ENCODE peak calls at places on chromosome 7, in seven cellular contexts. One of them, this sample, is unnamed.

GRCh38 chr7:91266931-91267557 is 2.8 kb downstream of the FZD1 start:
- DNase-seq in spleen: no peak
- DNase-seq in mucosa of descending colon: no peak
- DNase-seq in cardiac muscle cell: peak
- DNase-seq in astrocyte of the spinal cord: no peak
- DNase-seq in A549: no peak
- DNase-seq in OCI-LY7: no peak
- DNase-seq in this sample: no peak

GRCh38 chr7:151168022-151168786 is 710 bp upstream of the GBX1 start:
- DNase-seq in spleen: no peak
- DNase-seq in mucosa of descending colon: no peak
- DNase-seq in cardiac muscle cell: no peak
- DNase-seq in astrocyte of the spinal cord: no peak
- DNase-seq in A549: peak
- DNase-seq in OCI-LY7: peak
- DNase-seq in this sample: peak

GRCh38 chr7:159154243-159154642 is 9.6 kb upstream of the VIPR2 start:
- DNase-seq in spleen: peak
- DNase-seq in mucosa of descending colon: no peak
- DNase-seq in cardiac muscle cell: no peak
- DNase-seq in astrocyte of the spinal cord: no peak
- DNase-seq in A549: no peak
- DNase-seq in OCI-LY7: no peak
- DNase-seq in this sample: no peak

GRCh38 chr7:79298145-79298760 is 155.2 kb downstream of the MAGI2 start:
- DNase-seq in spleen: no peak
- DNase-seq in mucosa of descending colon: no peak
- DNase-seq in cardiac muscle cell: peak
- DNase-seq in astrocyte of the spinal cord: peak
- DNase-seq in A549: peak
- DNase-seq in OCI-LY7: peak
- DNase-seq in this sample: peak

GRCh38 chr7:2211259-2211575 is 21.5 kb downstream of the MAD1L1 start:
- DNase-seq in spleen: peak
- DNase-seq in mucosa of descending colon: peak
- DNase-seq in cardiac muscle cell: no peak
- DNase-seq in astrocyte of the spinal cord: no peak
- DNase-seq in A549: no peak
- DNase-seq in OCI-LY7: no peak
- DNase-seq in this sample: no peak

GRCh38 chr7:100865971-100866720 is 1.0 kb upstream of the TRIP6 start:
- DNase-seq in spleen: peak
- DNase-seq in mucosa of descending colon: peak
- DNase-seq in cardiac muscle cell: no peak
- DNase-seq in astrocyte of the spinal cord: peak
- DNase-seq in A549: no peak
- DNase-seq in OCI-LY7: no peak
- DNase-seq in this sample: peak

GRCh38 chr7:42186181-42186580 is 50.8 kb downstream of the GLI3 start:
- DNase-seq in spleen: no peak
- DNase-seq in mucosa of descending colon: no peak
- DNase-seq in cardiac muscle cell: no peak
- DNase-seq in astrocyte of the spinal cord: no peak
- DNase-seq in A549: peak
- DNase-seq in OCI-LY7: peak
- DNase-seq in this sample: peak

GRCh38 chr7:25726682-25727357 is 425.2 kb upstream of the NFE2L3 start:
- DNase-seq in spleen: no peak
- DNase-seq in mucosa of descending colon: no peak
- DNase-seq in cardiac muscle cell: no peak
- DNase-seq in astrocyte of the spinal cord: no peak
- DNase-seq in A549: no peak
- DNase-seq in OCI-LY7: no peak
- DNase-seq in this sample: no peak

GRCh38 chr7:131527462-131527861 is 29.0 kb downstream of the PODXL start:
- DNase-seq in spleen: peak
- DNase-seq in mucosa of descending colon: no peak
- DNase-seq in cardiac muscle cell: no peak
- DNase-seq in astrocyte of the spinal cord: no peak
- DNase-seq in A549: no peak
- DNase-seq in OCI-LY7: no peak
- DNase-seq in this sample: no peak

GRCh38 chr7:116342125-116342524 is 131.8 kb downstream of the TES start:
- DNase-seq in spleen: no peak
- DNase-seq in mucosa of descending colon: no peak
- DNase-seq in cardiac muscle cell: peak
- DNase-seq in astrocyte of the spinal cord: no peak
- DNase-seq in A549: no peak
- DNase-seq in OCI-LY7: no peak
- DNase-seq in this sample: no peak

DNA sequence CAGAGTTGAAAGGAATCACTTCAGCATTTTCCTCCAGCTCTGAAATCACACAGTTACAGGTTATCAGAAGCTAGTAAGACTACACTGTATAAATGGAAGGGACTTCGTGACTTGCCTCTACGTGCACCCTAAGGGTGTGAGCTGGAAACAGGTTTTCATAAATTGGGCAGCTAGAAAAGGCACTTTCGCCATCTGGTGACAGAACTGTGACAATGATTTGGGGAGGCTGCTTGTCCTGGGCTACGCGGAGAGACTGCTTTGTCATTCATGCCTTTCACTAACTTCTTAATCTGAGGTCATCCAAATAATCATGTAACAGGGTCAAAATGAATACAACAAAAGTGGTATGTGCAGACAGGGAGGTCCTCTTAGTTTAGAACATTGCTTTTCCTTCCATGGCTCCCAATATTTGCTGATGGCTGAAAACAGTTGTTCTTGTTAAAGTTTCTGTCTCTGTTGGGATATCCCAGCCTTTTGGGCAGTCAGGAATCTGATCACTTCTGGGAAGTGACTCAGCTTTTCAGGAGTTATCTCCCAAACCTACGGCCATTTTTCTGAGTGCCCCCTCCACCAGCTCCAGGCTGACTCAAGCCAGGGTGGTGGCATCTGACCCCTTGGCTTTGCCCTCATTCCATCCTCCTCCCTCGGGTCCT is 17.8 kb downstream of the VWC2 start:
- DNase-seq in spleen: no peak
- DNase-seq in mucosa of descending colon: no peak
- DNase-seq in cardiac muscle cell: no peak
- DNase-seq in astrocyte of the spinal cord: no peak
- DNase-seq in A549: peak
- DNase-seq in OCI-LY7: peak
- DNase-seq in this sample: peak
- TF ChIP-seq CTCF in spleen: no peak
- TF ChIP-seq CTCF in mucosa of descending colon: no peak
- TF ChIP-seq CTCF in cardiac muscle cell: no peak
- TF ChIP-seq CTCF in astrocyte of the spinal cord: no peak
- TF ChIP-seq CTCF in A549: peak
- TF ChIP-seq CTCF in OCI-LY7: peak
- TF ChIP-seq CTCF in this sample: peak

GRCh38 chr7:98802088-98802780 is 67.6 kb downstream of the TMEM130 start:
- DNase-seq in spleen: no peak
- DNase-seq in mucosa of descending colon: no peak
- DNase-seq in cardiac muscle cell: peak
- DNase-seq in astrocyte of the spinal cord: peak
- DNase-seq in A549: peak
- DNase-seq in OCI-LY7: peak
- DNase-seq in this sample: peak
- TF ChIP-seq CTCF in spleen: no peak
- TF ChIP-seq CTCF in mucosa of descending colon: no peak
- TF ChIP-seq CTCF in cardiac muscle cell: no peak
- TF ChIP-seq CTCF in astrocyte of the spinal cord: no peak
- TF ChIP-seq CTCF in A549: no peak
- TF ChIP-seq CTCF in OCI-LY7: no peak
- TF ChIP-seq CTCF in this sample: no peak

GRCh38 chr7:156539999-156540398 is 100.6 kb upstream of the RNF32 start:
- DNase-seq in spleen: no peak
- DNase-seq in mucosa of descending colon: no peak
- DNase-seq in cardiac muscle cell: no peak
- DNase-seq in astrocyte of the spinal cord: no peak
- DNase-seq in A549: no peak
- DNase-seq in OCI-LY7: no peak
- DNase-seq in this sample: no peak
- TF ChIP-seq CTCF in spleen: no peak
- TF ChIP-seq CTCF in mucosa of descending colon: no peak
- TF ChIP-seq CTCF in cardiac muscle cell: no peak
- TF ChIP-seq CTCF in astrocyte of the spinal cord: no peak
- TF ChIP-seq CTCF in A549: no peak
- TF ChIP-seq CTCF in OCI-LY7: no peak
- TF ChIP-seq CTCF in this sample: no peak

GRCh38 chr7:123716877-123717276 is 31.9 kb downstream of the WASL start:
- DNase-seq in spleen: no peak
- DNase-seq in mucosa of descending colon: no peak
- DNase-seq in cardiac muscle cell: no peak
- DNase-seq in astrocyte of the spinal cord: no peak
- DNase-seq in A549: no peak
- DNase-seq in OCI-LY7: no peak
- DNase-seq in this sample: no peak
- TF ChIP-seq CTCF in spleen: no peak
- TF ChIP-seq CTCF in mucosa of descending colon: no peak
- TF ChIP-seq CTCF in cardiac muscle cell: no peak
- TF ChIP-seq CTCF in astrocyte of the spinal cord: no peak
- TF ChIP-seq CTCF in A549: no peak
- TF ChIP-seq CTCF in OCI-LY7: peak
- TF ChIP-seq CTCF in this sample: no peak

GRCh38 chr7:4711634-4712033 is 29.5 kb downstream of the FOXK1 start:
- DNase-seq in spleen: no peak
- DNase-seq in mucosa of descending colon: no peak
- DNase-seq in cardiac muscle cell: no peak
- DNase-seq in astrocyte of the spinal cord: no peak
- DNase-seq in A549: no peak
- DNase-seq in OCI-LY7: no peak
- DNase-seq in this sample: no peak

GRCh38 chr7:4707980-4708411 is 25.9 kb downstream of the FOXK1 start:
- DNase-seq in spleen: no peak
- DNase-seq in mucosa of descending colon: no peak
- DNase-seq in cardiac muscle cell: no peak
- DNase-seq in astrocyte of the spinal cord: no peak
- DNase-seq in A549: no peak
- DNase-seq in OCI-LY7: no peak
- DNase-seq in this sample: no peak

GRCh38 chr7:4711093-4711492 is 29.0 kb downstream of the FOXK1 start:
- DNase-seq in spleen: no peak
- DNase-seq in mucosa of descending colon: no peak
- DNase-seq in cardiac muscle cell: no peak
- DNase-seq in astrocyte of the spinal cord: no peak
- DNase-seq in A549: no peak
- DNase-seq in OCI-LY7: no peak
- DNase-seq in this sample: no peak

GRCh38 chr7:4707134-4707651 is 25.1 kb downstream of the FOXK1 start:
- DNase-seq in spleen: no peak
- DNase-seq in mucosa of descending colon: no peak
- DNase-seq in cardiac muscle cell: no peak
- DNase-seq in astrocyte of the spinal cord: peak
- DNase-seq in A549: no peak
- DNase-seq in OCI-LY7: no peak
- DNase-seq in this sample: no peak

DNA sequence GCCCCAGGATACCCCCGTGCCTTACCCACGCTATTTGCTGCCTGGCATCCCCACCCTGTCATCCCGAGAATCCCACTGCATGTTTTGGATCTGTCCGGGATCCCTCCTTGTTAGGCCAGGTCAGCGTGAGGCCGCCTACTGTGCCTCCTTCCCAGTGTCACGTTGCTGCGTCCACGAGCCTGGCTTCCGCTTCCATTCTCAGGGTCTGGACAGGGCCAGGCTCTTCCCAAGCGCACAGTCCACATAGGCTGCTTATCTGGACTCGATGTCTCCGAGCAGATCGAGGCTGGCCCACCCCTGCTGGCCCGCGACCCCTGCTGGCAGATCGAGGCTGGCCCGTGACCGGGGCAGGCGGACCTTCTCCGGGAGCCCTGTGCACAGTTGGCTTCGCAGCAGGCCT is 27.1 kb downstream of the FOXK1 start:
- DNase-seq in spleen: no peak
- DNase-seq in mucosa of descending colon: no peak
- DNase-seq in cardiac muscle cell: no peak
- DNase-seq in astrocyte of the spinal cord: no peak
- DNase-seq in A549: no peak
- DNase-seq in OCI-LY7: no peak
- DNase-seq in this sample: no peak
- TF ChIP-seq CTCF in spleen: no peak
- TF ChIP-seq CTCF in mucosa of descending colon: no peak
- TF ChIP-seq CTCF in cardiac muscle cell: no peak
- TF ChIP-seq CTCF in astrocyte of the spinal cord: peak
- TF ChIP-seq CTCF in A549: no peak
- TF ChIP-seq CTCF in OCI-LY7: no peak
- TF ChIP-seq CTCF in this sample: no peak

DNA sequence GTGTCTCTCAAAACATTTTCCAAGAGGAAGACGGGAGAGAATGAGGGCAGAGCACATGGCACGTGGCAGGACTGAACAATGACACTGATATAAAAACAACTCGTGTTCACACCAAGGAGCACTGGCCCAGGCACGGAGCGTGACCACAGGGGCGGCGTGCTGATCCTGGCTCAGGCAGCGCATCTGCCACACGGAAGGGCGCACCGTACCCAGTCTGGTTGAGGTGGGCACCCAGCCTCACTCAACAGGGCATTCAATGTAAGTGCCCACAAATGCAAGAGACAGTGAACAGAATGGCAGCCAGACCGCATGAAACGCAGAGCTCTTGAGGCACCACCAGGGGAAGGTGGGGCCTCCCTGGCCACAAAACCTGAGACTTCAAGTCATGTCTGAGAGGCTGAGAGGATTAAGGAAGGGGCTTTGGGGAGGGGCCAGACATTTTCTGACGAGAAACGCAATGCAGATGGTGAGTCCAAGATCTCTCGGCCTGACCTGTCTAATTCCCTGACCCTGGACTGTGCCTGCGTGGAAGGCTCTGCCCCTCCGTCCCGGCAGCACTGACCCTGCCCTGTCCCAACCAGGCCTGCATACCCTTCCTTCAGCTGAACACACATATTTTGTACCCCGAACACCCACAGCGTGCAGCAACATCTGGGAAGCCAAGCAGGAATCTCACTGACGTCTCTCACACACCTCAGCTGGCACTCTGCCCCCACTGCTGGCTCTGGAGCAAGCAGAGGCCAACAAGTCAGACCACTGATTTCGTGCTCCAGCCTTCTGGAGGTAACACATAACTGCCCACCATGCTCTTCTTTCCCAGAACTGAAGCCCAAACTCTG is 35.5 kb downstream of the VOPP1 start:
- DNase-seq in spleen: peak
- DNase-seq in mucosa of descending colon: no peak
- DNase-seq in cardiac muscle cell: no peak
- DNase-seq in astrocyte of the spinal cord: no peak
- DNase-seq in A549: no peak
- DNase-seq in OCI-LY7: no peak
- DNase-seq in this sample: no peak
- TF ChIP-seq CTCF in spleen: no peak
- TF ChIP-seq CTCF in mucosa of descending colon: no peak
- TF ChIP-seq CTCF in cardiac muscle cell: no peak
- TF ChIP-seq CTCF in astrocyte of the spinal cord: no peak
- TF ChIP-seq CTCF in A549: no peak
- TF ChIP-seq CTCF in OCI-LY7: peak
- TF ChIP-seq CTCF in this sample: no peak

This sample was measured in Calu3.